ENCODE peak calls at places on chromosomes 11 and 22, in four cellular contexts. P is activated T-helper 1 cell treated with Interleukin-2 at 50 U/mL for 16 hours, G is iris pigment epithelial cell, J is transverse colon. B is an unnamed sample.
A peak's percentile ranks its signal among the peaks of the same experiment; 100 is the strongest.

GRCh38 chr22:35619336-35620094 is 2.4 kb upstream of the MB start:
- DNase-seq in J (peak; percentile 47), G (no peak), P (no peak), B (no peak)

GRCh38 chr22:22241554-22241898 is 3.1 kb upstream of the VPREB1 start:
- DNase-seq in J (no peak), P (no peak), G (no peak), B (no peak)

GRCh38 chr11:952406-953385 is 27.0 kb downstream of the AP2A2 start:
- DNase-seq in P (no peak), J (peak; percentile 73), G (peak; percentile 64), B (peak; percentile 51)

GRCh38 chr11:3665336-3666022 is 5.7 kb downstream of the CHRNA10 start:
- DNase-seq in J (no peak), P (no peak), G (no peak), B (no peak)

GRCh38 chr11:35058318-35058717 is 80.7 kb upstream of the CD44 start:
- DNase-seq in P (no peak), J (no peak), G (no peak), B (no peak)

GRCh38 chr22:44445731-44446130 is 52.3 kb downstream of the RTL6 start:
- DNase-seq in P (no peak), J (no peak), G (no peak), B (no peak)

GRCh38 chr22:19853879-19854777 is 546 bp downstream of the GNB1L start:
- DNase-seq in P (no peak), G (peak; percentile 12), J (no peak), B (no peak)

GRCh38 chr11:3103076-3103475 is 45.9 kb upstream of the CARS1 start:
- DNase-seq in J (no peak), G (no peak), P (no peak), B (no peak)

GRCh38 chr11:132311703-132312102 is 941.3 kb downstream of the NTM start:
- DNase-seq in J (no peak), G (no peak), P (no peak), B (no peak)

GRCh38 chr11:132943737-132944556 is 588.4 kb downstream of the OPCML start:
- DNase-seq in G (no peak), P (no peak), J (no peak), B (peak; percentile 3)

GRCh38 chr11:10823152-10823579 is 14.4 kb upstream of the EIF4G2 start:
- DNase-seq in P (no peak), J (no peak), G (no peak), B (no peak)

GRCh38 chr11:67651976-67652895 is 1.7 kb upstream of the ACY3 start:
- DNase-seq in J (peak; percentile 32), P (no peak), G (no peak), B (no peak)

GRCh38 chr11:64726211-64726641 is 3.2 kb upstream of the NRXN2 start:
- DNase-seq in G (no peak), P (no peak), J (no peak), B (no peak)

GRCh38 chr11:64753380-64754123 is 6.2 kb downstream of the PYGM start:
- DNase-seq in J (no peak), G (no peak), P (no peak), B (no peak)

GRCh38 chr22:40928657-40929056 is 22.5 kb upstream of the RBX1 start:
- DNase-seq in G (no peak), J (no peak), P (no peak), B (no peak)

GRCh38 chr11:45982656-45983470 is 60.4 kb downstream of the LARGE2 start:
- DNase-seq in G (peak; percentile 85), P (no peak), J (no peak), B (peak; percentile 89)

GRCh38 chr11:63918576-63919171 is 1.7 kb upstream of the RCOR2 start:
- DNase-seq in J (no peak), G (no peak), P (no peak), B (no peak)

GRCh38 chr11:45657496-45658260 is 7.7 kb downstream of the CHST1 start:
- DNase-seq in G (no peak), P (no peak), J (no peak), B (no peak)

GRCh38 chr22:45969801-45970464 is 7.0 kb downstream of the WNT7B start:
- DNase-seq in P (no peak), G (no peak), J (no peak), B (no peak)

GRCh38 chr11:15291885-15292284 is 177.2 kb downstream of the INSC start:
- DNase-seq in J (no peak), G (no peak), P (no peak), B (no peak)